ENCODE peak calls at places on chromosomes 3 and 15, in nine cellular contexts. K is suprapubic skin, L is fibroblast of lung, C is upper lobe of right lung, F is body of pancreas, S is AG10803, H is lower leg skin, E is cardiac fibroblast, J is SK-N-SH. Y is an unnamed sample.

GRCh38 chr15:51240066-51240465 is 98.3 kb downstream of the CYP19A1 start:
- DNase-seq in C (no peak), F (no peak), K (no peak), L (no peak), J (no peak), H (no peak), S (no peak), E (no peak), Y (no peak)

GRCh38 chr3:127392146-127392470 is 104.3 kb upstream of the PRR20G start:
- DNase-seq in K (no peak), J (no peak), S (no peak), L (no peak), F (no peak), C (no peak), H (peak), E (no peak), Y (no peak)

GRCh38 chr3:30011237-30011803 is 595.1 kb upstream of the TGFBR2 start:
- DNase-seq in H (no peak), C (no peak), L (no peak), K (no peak), J (no peak), S (no peak), F (no peak), E (no peak), Y (no peak)

GRCh38 chr3:43503067-43503728 is 118.6 kb downstream of the ANO10 start:
- DNase-seq in J (peak), S (peak), L (peak), C (no peak), K (no peak), E (peak), H (no peak), F (no peak), Y (peak)

GRCh38 chr3:5657109-5657508 is 469.6 kb downstream of the EDEM1 start:
- DNase-seq in F (no peak), C (no peak), J (no peak), S (no peak), K (no peak), L (no peak), H (no peak), E (no peak), Y (no peak)

GRCh38 chr3:122774564-122774963 is 19.1 kb downstream of the HSPBAP1 start:
- DNase-seq in J (no peak), C (no peak), F (no peak), K (no peak), E (peak), H (no peak), S (peak), L (peak), Y (peak)

GRCh38 chr15:50051811-50052419 is 67.1 kb downstream of the ATP8B4 start:
- DNase-seq in E (peak), C (no peak), S (peak), K (no peak), J (peak), L (peak), H (peak), F (peak), Y (peak)

GRCh38 chr15:94177112-94177511 is 54.2 kb upstream of the MCTP2 start:
- DNase-seq in E (no peak), L (peak), K (no peak), C (no peak), H (no peak), F (no peak), S (no peak), J (peak), Y (peak)

GRCh38 chr3:58266577-58266976 is 29.0 kb downstream of the ABHD6 start:
- DNase-seq in K (no peak), F (peak), H (no peak), E (no peak), S (peak), J (no peak), C (no peak), L (no peak), Y (no peak)

GRCh38 chr3:5389057-5389456 is 201.6 kb downstream of the EDEM1 start:
- DNase-seq in H (no peak), K (no peak), L (peak), S (no peak), J (no peak), E (no peak), C (no peak), F (no peak), Y (no peak)

GRCh38 chr15:57297163-57297593 is 79.1 kb upstream of the CGNL1 start:
- DNase-seq in L (no peak), C (no peak), K (no peak), J (no peak), S (no peak), E (no peak), F (no peak), H (no peak), Y (no peak)

GRCh38 chr15:57881972-57882371 is 175.5 kb downstream of the POLR2M start:
- DNase-seq in K (no peak), S (no peak), L (no peak), E (no peak), J (no peak), H (no peak), C (no peak), F (no peak), Y (no peak)

GRCh38 chr15:33724321-33725036 is 243.8 kb upstream of the CHRM5 start:
- DNase-seq in J (no peak), F (no peak), L (peak), S (no peak), C (no peak), E (no peak), K (no peak), H (no peak), Y (no peak)

GRCh38 chr3:195895900-195896360 is 12.4 kb downstream of the TNK2 start:
- DNase-seq in S (no peak), E (no peak), F (peak), C (peak), J (peak), H (peak), L (no peak), K (peak), Y (no peak)

GRCh38 chr15:35886765-35887164 is 340.8 kb upstream of the DPH6 start:
- DNase-seq in J (peak), F (no peak), K (no peak), L (peak), E (peak), S (peak), H (no peak), C (no peak), Y (peak)

GRCh38 chr3:98855811-98856400 is 45.6 kb downstream of the DCBLD2 start:
- DNase-seq in S (peak), C (no peak), K (no peak), E (peak), F (no peak), L (peak), H (no peak), J (no peak), Y (peak)

GRCh38 chr3:98856724-98857123 is 44.8 kb downstream of the DCBLD2 start:
- DNase-seq in E (no peak), J (no peak), F (no peak), L (no peak), H (no peak), K (no peak), C (no peak), S (no peak), Y (no peak)
- TF ChIP-seq CTCF in E (no peak), J (no peak), F (no peak), L (no peak), H (no peak), K (no peak), C (no peak), S (no peak), Y (no peak)

GRCh38 chr15:31483053-31483923 is 156.7 kb downstream of the KLF13 start:
- DNase-seq in L (no peak), E (no peak), K (peak), S (no peak), F (no peak), H (peak), J (no peak), C (peak), Y (peak)
- H3K4me3 ChIP-seq in L (no peak), E (no peak), K (peak), S (no peak), F (no peak), H (peak), J (no peak), C (peak), Y (no peak)

GRCh38 chr3:194602580-194603300 is 30.5 kb downstream of the TMEM44 start:
- DNase-seq in L (peak), F (no peak), K (no peak), H (no peak), C (no peak), J (no peak), S (no peak), E (no peak), Y (no peak)

GRCh38 chr3:194606163-194606562 is 27.1 kb downstream of the TMEM44 start:
- DNase-seq in J (peak), K (no peak), H (no peak), L (no peak), C (no peak), S (no peak), E (no peak), F (no peak), Y (no peak)

GRCh38 chr3:194604126-194604525 is 29.1 kb downstream of the TMEM44 start:
- DNase-seq in S (no peak), H (no peak), J (no peak), L (no peak), C (no peak), F (no peak), E (no peak), K (no peak), Y (no peak)

GRCh38 chr3:194606941-194607340 is 26.3 kb downstream of the TMEM44 start:
- DNase-seq in J (no peak), E (no peak), C (no peak), L (no peak), S (no peak), K (no peak), F (no peak), H (no peak), Y (no peak)

GRCh38 chr3:194604837-194605236 is 28.4 kb downstream of the TMEM44 start:
- DNase-seq in L (no peak), J (no peak), F (no peak), S (no peak), E (no peak), H (no peak), C (no peak), K (no peak), Y (no peak)
- TF ChIP-seq CTCF in L (peak), J (peak), F (no peak), S (peak), E (peak), H (no peak), C (peak), K (peak), Y (peak)

GRCh38 chr3:12870942-12871341 is 29.6 kb upstream of the RPL32 start:
- DNase-seq in J (no peak), F (peak), L (no peak), E (peak), K (no peak), H (no peak), S (peak), C (no peak), Y (peak)
- H3K4me3 ChIP-seq in J (no peak), F (no peak), L (no peak), E (no peak), K (no peak), H (no peak), S (no peak), C (no peak), Y (no peak)

GRCh38 chr15:24678485-24678884 is 2.9 kb downstream of the NPAP1 start:
- DNase-seq in F (no peak), L (no peak), K (no peak), H (no peak), E (no peak), J (no peak), C (no peak), S (no peak), Y (no peak)
- TF ChIP-seq CTCF in F (no peak), L (no peak), K (no peak), H (no peak), E (no peak), J (no peak), C (no peak), S (no peak), Y (no peak)